ENCODE peak calls at places on chromosomes 11 and 22, in six cellular contexts. One of them, this sample, is unnamed.

GRCh38 chr11:111811445-111811844 is 45.3 kb upstream of the PPP2R1B start:
- DNase-seq in hypothalamus: no peak
- DNase-seq in HS-5: no peak
- DNase-seq in effector memory CD8-positive, alpha-beta T cell: no peak
- DNase-seq in dorsolateral prefrontal cortex: no peak
- DNase-seq in activated naive CD4-positive, alpha-beta T cell: no peak
- DNase-seq in this sample: no peak

GRCh38 chr22:48369789-48370507 is 1457.7 kb downstream of the BRD1 start:
- DNase-seq in hypothalamus: no peak
- DNase-seq in HS-5: no peak
- DNase-seq in effector memory CD8-positive, alpha-beta T cell: no peak
- DNase-seq in activated naive CD4-positive, alpha-beta T cell: no peak
- DNase-seq in dorsolateral prefrontal cortex: no peak
- DNase-seq in this sample: no peak

GRCh38 chr22:35276019-35276418 is 18.7 kb downstream of the HMGXB4 start:
- DNase-seq in activated naive CD4-positive, alpha-beta T cell: no peak
- DNase-seq in hypothalamus: no peak
- DNase-seq in effector memory CD8-positive, alpha-beta T cell: no peak
- DNase-seq in dorsolateral prefrontal cortex: no peak
- DNase-seq in HS-5: no peak
- DNase-seq in this sample: no peak

GRCh38 chr22:48432721-48433518 is 1394.8 kb downstream of the BRD1 start:
- DNase-seq in dorsolateral prefrontal cortex: no peak
- DNase-seq in HS-5: no peak
- DNase-seq in activated naive CD4-positive, alpha-beta T cell: no peak
- DNase-seq in effector memory CD8-positive, alpha-beta T cell: no peak
- DNase-seq in hypothalamus: no peak
- DNase-seq in this sample: no peak

GRCh38 chr11:72760543-72761400 is 8.6 kb upstream of the ARAP1 start:
- DNase-seq in hypothalamus: no peak
- DNase-seq in HS-5: no peak
- DNase-seq in dorsolateral prefrontal cortex: no peak
- DNase-seq in effector memory CD8-positive, alpha-beta T cell: no peak
- DNase-seq in activated naive CD4-positive, alpha-beta T cell: no peak
- DNase-seq in this sample: peak; percentile 39

GRCh38 chr22:50572965-50573364 is 5.3 kb downstream of the CPT1B start:
- DNase-seq in hypothalamus: no peak
- DNase-seq in effector memory CD8-positive, alpha-beta T cell: no peak
- DNase-seq in dorsolateral prefrontal cortex: peak; percentile 14
- DNase-seq in HS-5: no peak
- DNase-seq in activated naive CD4-positive, alpha-beta T cell: no peak
- DNase-seq in this sample: no peak

GRCh38 chr22:46269564-46269963 is 1.8 kb downstream of the TTC38 start:
- DNase-seq in activated naive CD4-positive, alpha-beta T cell: no peak
- DNase-seq in HS-5: no peak
- DNase-seq in hypothalamus: no peak
- DNase-seq in dorsolateral prefrontal cortex: no peak
- DNase-seq in effector memory CD8-positive, alpha-beta T cell: no peak
- DNase-seq in this sample: no peak

GRCh38 chr11:48051217-48051848 is 71.0 kb downstream of the PTPRJ start:
- DNase-seq in dorsolateral prefrontal cortex: peak; percentile 15
- DNase-seq in HS-5: no peak
- DNase-seq in effector memory CD8-positive, alpha-beta T cell: no peak
- DNase-seq in activated naive CD4-positive, alpha-beta T cell: no peak
- DNase-seq in hypothalamus: no peak
- DNase-seq in this sample: no peak

GRCh38 chr11:95904009-95904650 is 19.8 kb downstream of the MTMR2 start:
- DNase-seq in effector memory CD8-positive, alpha-beta T cell: no peak
- DNase-seq in dorsolateral prefrontal cortex: no peak
- DNase-seq in HS-5: no peak
- DNase-seq in hypothalamus: no peak
- DNase-seq in activated naive CD4-positive, alpha-beta T cell: no peak
- DNase-seq in this sample: no peak

GRCh38 chr11:133146697-133147306 is 385.5 kb downstream of the OPCML start:
- DNase-seq in effector memory CD8-positive, alpha-beta T cell: no peak
- DNase-seq in dorsolateral prefrontal cortex: no peak
- DNase-seq in activated naive CD4-positive, alpha-beta T cell: no peak
- DNase-seq in hypothalamus: no peak
- DNase-seq in HS-5: no peak
- DNase-seq in this sample: no peak

GRCh38 chr22:43423046-43423445 is 11.2 kb downstream of the MPPED1 start:
- DNase-seq in effector memory CD8-positive, alpha-beta T cell: no peak
- DNase-seq in activated naive CD4-positive, alpha-beta T cell: no peak
- DNase-seq in dorsolateral prefrontal cortex: no peak
- DNase-seq in HS-5: no peak
- DNase-seq in hypothalamus: no peak
- DNase-seq in this sample: no peak

GRCh38 chr11:59776210-59777066 is 21.3 kb downstream of the STX3 start:
- DNase-seq in effector memory CD8-positive, alpha-beta T cell: no peak
- DNase-seq in dorsolateral prefrontal cortex: no peak
- DNase-seq in activated naive CD4-positive, alpha-beta T cell: no peak
- DNase-seq in HS-5: peak; percentile 73
- DNase-seq in hypothalamus: no peak
- DNase-seq in this sample: no peak

GRCh38 chr22:44625981-44626687 is 75.9 kb upstream of the PRR5 start:
- DNase-seq in dorsolateral prefrontal cortex: peak; percentile 68
- DNase-seq in HS-5: no peak
- DNase-seq in activated naive CD4-positive, alpha-beta T cell: peak; percentile 68
- DNase-seq in effector memory CD8-positive, alpha-beta T cell: peak; percentile 80
- DNase-seq in hypothalamus: peak; percentile 59
- DNase-seq in this sample: no peak

GRCh38 chr11:1161410-1162152 is 3.8 kb downstream of the MUC5AC start:
- DNase-seq in effector memory CD8-positive, alpha-beta T cell: no peak
- DNase-seq in activated naive CD4-positive, alpha-beta T cell: no peak
- DNase-seq in dorsolateral prefrontal cortex: no peak
- DNase-seq in HS-5: no peak
- DNase-seq in hypothalamus: no peak
- DNase-seq in this sample: no peak

GRCh38 chr22:38049812-38050619 is 7.2 kb upstream of the PICK1 start:
- DNase-seq in hypothalamus: peak; percentile 58
- DNase-seq in effector memory CD8-positive, alpha-beta T cell: no peak
- DNase-seq in dorsolateral prefrontal cortex: peak; percentile 83
- DNase-seq in HS-5: no peak
- DNase-seq in activated naive CD4-positive, alpha-beta T cell: no peak
- DNase-seq in this sample: no peak

GRCh38 chr11:70861534-70861933 is 390.8 kb downstream of the SHANK2 start:
- DNase-seq in dorsolateral prefrontal cortex: no peak
- DNase-seq in activated naive CD4-positive, alpha-beta T cell: no peak
- DNase-seq in hypothalamus: no peak
- DNase-seq in effector memory CD8-positive, alpha-beta T cell: no peak
- DNase-seq in HS-5: no peak
- DNase-seq in this sample: no peak

GRCh38 chr11:31812392-31813241 is 1.5 kb upstream of the PAX6 start:
- DNase-seq in dorsolateral prefrontal cortex: no peak
- DNase-seq in HS-5: no peak
- DNase-seq in effector memory CD8-positive, alpha-beta T cell: no peak
- DNase-seq in hypothalamus: no peak
- DNase-seq in activated naive CD4-positive, alpha-beta T cell: no peak
- DNase-seq in this sample: no peak

GRCh38 chr11:123546515-123546914 is 107.9 kb downstream of the SCN3B start:
- DNase-seq in HS-5: peak; percentile 86
- DNase-seq in effector memory CD8-positive, alpha-beta T cell: no peak
- DNase-seq in hypothalamus: no peak
- DNase-seq in dorsolateral prefrontal cortex: no peak
- DNase-seq in activated naive CD4-positive, alpha-beta T cell: no peak
- DNase-seq in this sample: no peak

GRCh38 chr22:49513358-49513851 is 314.3 kb downstream of the BRD1 start:
- DNase-seq in HS-5: no peak
- DNase-seq in effector memory CD8-positive, alpha-beta T cell: no peak
- DNase-seq in activated naive CD4-positive, alpha-beta T cell: no peak
- DNase-seq in hypothalamus: no peak
- DNase-seq in dorsolateral prefrontal cortex: no peak
- DNase-seq in this sample: no peak

GRCh38 chr11:47093541-47093940 is 83.1 kb downstream of the ARFGAP2 start:
- DNase-seq in hypothalamus: no peak
- DNase-seq in activated naive CD4-positive, alpha-beta T cell: no peak
- DNase-seq in effector memory CD8-positive, alpha-beta T cell: no peak
- DNase-seq in HS-5: no peak
- DNase-seq in dorsolateral prefrontal cortex: no peak
- DNase-seq in this sample: no peak

GRCh38 chr11:110000045-110000502 is 93.1 kb upstream of the ZC3H12C start:
- DNase-seq in activated naive CD4-positive, alpha-beta T cell: no peak
- DNase-seq in effector memory CD8-positive, alpha-beta T cell: no peak
- DNase-seq in dorsolateral prefrontal cortex: no peak
- DNase-seq in hypothalamus: no peak
- DNase-seq in HS-5: peak; percentile 52
- DNase-seq in this sample: peak; percentile 25

GRCh38 chr22:40721266-40721665 is 42.0 kb downstream of the MCHR1 start:
- DNase-seq in effector memory CD8-positive, alpha-beta T cell: no peak
- DNase-seq in dorsolateral prefrontal cortex: no peak
- DNase-seq in activated naive CD4-positive, alpha-beta T cell: no peak
- DNase-seq in hypothalamus: no peak
- DNase-seq in HS-5: peak; percentile 8
- DNase-seq in this sample: no peak

GRCh38 chr22:49371325-49372110 is 456.2 kb downstream of the BRD1 start:
- DNase-seq in effector memory CD8-positive, alpha-beta T cell: no peak
- DNase-seq in activated naive CD4-positive, alpha-beta T cell: no peak
- DNase-seq in hypothalamus: no peak
- DNase-seq in HS-5: no peak
- DNase-seq in dorsolateral prefrontal cortex: peak; percentile 12
- DNase-seq in this sample: no peak

GRCh38 chr11:803770-804598 is 1.0 kb downstream of the PIDD1 start:
- DNase-seq in hypothalamus: no peak
- DNase-seq in dorsolateral prefrontal cortex: no peak
- DNase-seq in activated naive CD4-positive, alpha-beta T cell: no peak
- DNase-seq in effector memory CD8-positive, alpha-beta T cell: no peak
- DNase-seq in HS-5: no peak
- DNase-seq in this sample: no peak

GRCh38 chr11:26974068-26974790 is 19.7 kb upstream of the FIBIN start:
- DNase-seq in effector memory CD8-positive, alpha-beta T cell: no peak
- DNase-seq in activated naive CD4-positive, alpha-beta T cell: no peak
- DNase-seq in hypothalamus: no peak
- DNase-seq in dorsolateral prefrontal cortex: no peak
- DNase-seq in HS-5: no peak
- DNase-seq in this sample: peak; percentile 56

GRCh38 chr11:17257200-17257599 is 19.3 kb upstream of the NUCB2 start:
- DNase-seq in HS-5: peak; percentile 82
- DNase-seq in dorsolateral prefrontal cortex: no peak
- DNase-seq in activated naive CD4-positive, alpha-beta T cell: no peak
- DNase-seq in effector memory CD8-positive, alpha-beta T cell: no peak
- DNase-seq in hypothalamus: no peak
- DNase-seq in this sample: no peak

GRCh38 chr11:116312560-116313340 is 460.0 kb downstream of the BUD13 start:
- DNase-seq in activated naive CD4-positive, alpha-beta T cell: no peak
- DNase-seq in effector memory CD8-positive, alpha-beta T cell: no peak
- DNase-seq in hypothalamus: peak; percentile 83
- DNase-seq in dorsolateral prefrontal cortex: peak; percentile 83
- DNase-seq in HS-5: no peak
- DNase-seq in this sample: peak; percentile 2

GRCh38 chr11:117940736-117941135 is 11.5 kb upstream of the TMPRSS13 start:
- DNase-seq in effector memory CD8-positive, alpha-beta T cell: no peak
- DNase-seq in dorsolateral prefrontal cortex: no peak
- DNase-seq in hypothalamus: no peak
- DNase-seq in HS-5: no peak
- DNase-seq in activated naive CD4-positive, alpha-beta T cell: no peak
- DNase-seq in this sample: no peak

GRCh38 chr11:76770642-76771445 is 12.3 kb upstream of the TSKU start:
- DNase-seq in HS-5: peak; percentile 74
- DNase-seq in effector memory CD8-positive, alpha-beta T cell: no peak
- DNase-seq in hypothalamus: no peak
- DNase-seq in activated naive CD4-positive, alpha-beta T cell: no peak
- DNase-seq in dorsolateral prefrontal cortex: no peak
- DNase-seq in this sample: peak; percentile 84

GRCh38 chr11:6623391-6624363 is 4.5 kb upstream of the TPP1 start:
- DNase-seq in dorsolateral prefrontal cortex: no peak
- DNase-seq in hypothalamus: no peak
- DNase-seq in activated naive CD4-positive, alpha-beta T cell: no peak
- DNase-seq in effector memory CD8-positive, alpha-beta T cell: no peak
- DNase-seq in HS-5: no peak
- DNase-seq in this sample: no peak

GRCh38 chr22:44211946-44212930 is 31.5 kb downstream of the PARVG start:
- DNase-seq in effector memory CD8-positive, alpha-beta T cell: no peak
- DNase-seq in activated naive CD4-positive, alpha-beta T cell: no peak
- DNase-seq in HS-5: no peak
- DNase-seq in dorsolateral prefrontal cortex: peak; percentile 85
- DNase-seq in hypothalamus: no peak
- DNase-seq in this sample: no peak

GRCh38 chr11:27012254-27012921 is 18.5 kb downstream of the FIBIN start:
- DNase-seq in activated naive CD4-positive, alpha-beta T cell: no peak
- DNase-seq in HS-5: no peak
- DNase-seq in hypothalamus: no peak
- DNase-seq in dorsolateral prefrontal cortex: no peak
- DNase-seq in effector memory CD8-positive, alpha-beta T cell: no peak
- DNase-seq in this sample: peak; percentile 60

GRCh38 chr11:117610901-117611300 is 186.1 kb downstream of the DSCAML1 start:
- DNase-seq in effector memory CD8-positive, alpha-beta T cell: no peak
- DNase-seq in activated naive CD4-positive, alpha-beta T cell: no peak
- DNase-seq in dorsolateral prefrontal cortex: no peak
- DNase-seq in HS-5: no peak
- DNase-seq in hypothalamus: no peak
- DNase-seq in this sample: no peak

GRCh38 chr22:20305894-20306645 is 13.8 kb downstream of the DGCR6L start:
- DNase-seq in HS-5: no peak
- DNase-seq in hypothalamus: no peak
- DNase-seq in effector memory CD8-positive, alpha-beta T cell: no peak
- DNase-seq in activated naive CD4-positive, alpha-beta T cell: no peak
- DNase-seq in dorsolateral prefrontal cortex: no peak
- DNase-seq in this sample: no peak

GRCh38 chr11:15101072-15101701 is 13.5 kb upstream of the INSC start:
- DNase-seq in effector memory CD8-positive, alpha-beta T cell: peak; percentile 26
- DNase-seq in HS-5: peak; percentile 34
- DNase-seq in dorsolateral prefrontal cortex: peak; percentile 59
- DNase-seq in activated naive CD4-positive, alpha-beta T cell: peak; percentile 32
- DNase-seq in hypothalamus: peak; percentile 52
- DNase-seq in this sample: no peak

GRCh38 chr11:68137833-68138232 is 16.6 kb upstream of the CHKA start:
- DNase-seq in effector memory CD8-positive, alpha-beta T cell: no peak
- DNase-seq in dorsolateral prefrontal cortex: no peak
- DNase-seq in HS-5: no peak
- DNase-seq in hypothalamus: no peak
- DNase-seq in activated naive CD4-positive, alpha-beta T cell: no peak
- DNase-seq in this sample: no peak

GRCh38 chr11:60208146-60208895 is 25.4 kb upstream of the MS4A6A start:
- DNase-seq in activated naive CD4-positive, alpha-beta T cell: no peak
- DNase-seq in hypothalamus: no peak
- DNase-seq in HS-5: no peak
- DNase-seq in effector memory CD8-positive, alpha-beta T cell: no peak
- DNase-seq in dorsolateral prefrontal cortex: no peak
- DNase-seq in this sample: no peak

GRCh38 chr11:76524919-76525318 is 80.1 kb downstream of the EMSY start:
- DNase-seq in hypothalamus: no peak
- DNase-seq in HS-5: peak; percentile 13
- DNase-seq in effector memory CD8-positive, alpha-beta T cell: no peak
- DNase-seq in activated naive CD4-positive, alpha-beta T cell: no peak
- DNase-seq in dorsolateral prefrontal cortex: no peak
- DNase-seq in this sample: peak; percentile 30

GRCh38 chr11:33691051-33691864 is 9.4 kb downstream of the C11orf91 start:
- DNase-seq in dorsolateral prefrontal cortex: no peak
- DNase-seq in HS-5: no peak
- DNase-seq in effector memory CD8-positive, alpha-beta T cell: no peak
- DNase-seq in activated naive CD4-positive, alpha-beta T cell: no peak
- DNase-seq in hypothalamus: no peak
- DNase-seq in this sample: no peak

GRCh38 chr11:65389294-65389980 is 3.0 kb downstream of the FRMD8 start:
- DNase-seq in effector memory CD8-positive, alpha-beta T cell: no peak
- DNase-seq in HS-5: no peak
- DNase-seq in dorsolateral prefrontal cortex: no peak
- DNase-seq in hypothalamus: no peak
- DNase-seq in activated naive CD4-positive, alpha-beta T cell: no peak
- DNase-seq in this sample: no peak

This sample was measured in HFF-Myc.